ENCODE peak calls at places on chromosomes 5 and 9, in five cellular contexts. K, R, B, L and H are unnamed samples.
A peak's percentile ranks its signal among the peaks of the same experiment; 100 is the strongest.

GRCh38 chr9:38006163-38006562 is 62.9 kb downstream of the SHB start:
- DNase-seq in B (no peak), R (no peak), K (no peak), L (no peak), H (no peak)

GRCh38 chr5:34970552-34970951 is 41.2 kb downstream of the DNAJC21 start:
- DNase-seq in R (no peak), L (no peak), B (no peak), K (no peak), H (no peak)

GRCh38 chr5:74342948-74343682 is 297.4 kb downstream of the ENC1 start:
- DNase-seq in R (no peak), L (no peak), K (no peak), B (no peak), H (no peak)

GRCh38 chr5:154899107-154899816 is 38.7 kb downstream of the GEMIN5 start:
- DNase-seq in K (no peak), R (no peak), B (no peak), L (no peak), H (no peak)

GRCh38 chr5:154923441-154924430 is 14.3 kb downstream of the GEMIN5 start:
- DNase-seq in B (no peak), K (no peak), R (no peak), L (no peak), H (no peak)

GRCh38 chr5:54630738-54631369 is 113.3 kb downstream of the SNX18 start:
- DNase-seq in L (no peak), K (no peak), B (no peak), R (no peak), H (no peak)

GRCh38 chr9:7454490-7455110 is 345.0 kb downstream of the DMAC1 start:
- DNase-seq in R (no peak), K (no peak), B (no peak), L (no peak), H (no peak)

GRCh38 chr5:142280066-142281011 is 44.5 kb downstream of the SPRY4 start:
- DNase-seq in R (no peak), B (no peak), L (peak; percentile 84), K (no peak), H (peak; percentile 77)

GRCh38 chr5:22649076-22649475 is 204.1 kb downstream of the CDH12 start:
- DNase-seq in R (peak; percentile 25), B (no peak), L (no peak), K (no peak), H (no peak)

GRCh38 chr9:110008663-110009062 is 199.3 kb downstream of the C9orf152 start:
- DNase-seq in B (no peak), L (no peak), K (no peak), R (no peak), H (no peak)

GRCh38 chr9:93321220-93321610 is 130.3 kb upstream of the FAM120A start:
- DNase-seq in R (no peak), B (no peak), L (no peak), K (no peak), H (no peak)

GRCh38 chr5:100841358-100842076 is 61.6 kb downstream of the ST8SIA4 start:
- DNase-seq in B (no peak), L (no peak), K (no peak), R (no peak), H (no peak)

GRCh38 chr5:101260857-101261256 is 357.8 kb upstream of the ST8SIA4 start:
- DNase-seq in K (no peak), L (no peak), B (no peak), R (no peak), H (no peak)

GRCh38 chr9:137531099-137531765 is 19.0 kb downstream of the PNPLA7 start:
- DNase-seq in R (no peak), B (no peak), K (no peak), L (no peak), H (no peak)

GRCh38 chr5:178357127-178357526 is 124.5 kb upstream of the PHYKPL start:
- DNase-seq in L (no peak), K (no peak), B (no peak), R (no peak), H (no peak)

GRCh38 chr9:131755541-131756198 is 15.8 kb upstream of the RAPGEF1 start:
- DNase-seq in K (no peak), B (peak; percentile 85), L (peak; percentile 76), R (peak; percentile 89), H (peak; percentile 87)

GRCh38 chr9:94128580-94128979 is 44.3 kb downstream of the PTPDC1 start:
- DNase-seq in K (no peak), R (no peak), B (no peak), L (no peak), H (no peak)

GRCh38 chr5:74963407-74963806 is 89.0 kb downstream of the GCNT4 start:
- DNase-seq in R (no peak), L (no peak), B (no peak), K (no peak), H (no peak)

GRCh38 chr9:15416880-15417279 is 5.8 kb upstream of the SNAPC3 start:
- DNase-seq in R (peak; percentile 66), B (peak; percentile 29), L (no peak), K (peak; percentile 24), H (no peak)

GRCh38 chr9:136297766-136298735 is 5.8 kb downstream of the CCDC187 start:
- DNase-seq in R (no peak), K (no peak), L (no peak), B (no peak), H (no peak)

GRCh38 chr5:170363671-170364070 is 25.5 kb downstream of the KCNMB1 start:
- DNase-seq in B (no peak), K (no peak), L (no peak), R (no peak), H (no peak)

GRCh38 chr9:91047993-91048607 is 246.5 kb downstream of the SYK start:
- DNase-seq in B (no peak), L (peak; percentile 23), R (no peak), K (no peak), H (peak; percentile 13)

GRCh38 chr5:59637878-59638580 is 255.5 kb downstream of the PDE4D start:
- DNase-seq in K (no peak), R (no peak), L (no peak), B (no peak), H (no peak)

GRCh38 chr9:125843646-125844045 is 96.5 kb downstream of the PBX3 start:
- DNase-seq in R (no peak), K (no peak), B (no peak), L (no peak), H (no peak)

GRCh38 chr9:93466416-93467061 is 13.2 kb upstream of the FAM120AOS start:
- DNase-seq in L (no peak), B (no peak), K (no peak), R (no peak), H (no peak)

GRCh38 chr9:31799953-31800609 is 584.4 kb upstream of the ACO1 start:
- DNase-seq in R (no peak), K (no peak), B (no peak), L (no peak), H (no peak)

GRCh38 chr5:160262151-160262550 is 32.8 kb downstream of the FABP6 start:
- DNase-seq in L (no peak), B (no peak), K (no peak), R (no peak), H (no peak)

GRCh38 chr9:84271004-84271886 is 69.3 kb downstream of the SLC28A3 start:
- DNase-seq in K (no peak), R (peak; percentile 30), B (no peak), L (peak; percentile 71), H (no peak)

GRCh38 chr5:112084149-112084548 is 327.2 kb upstream of the NREP start:
- DNase-seq in K (no peak), B (no peak), L (no peak), R (no peak), H (no peak)

GRCh38 chr9:115640887-115641286 is 512.7 kb upstream of the PAPPA start:
- DNase-seq in B (no peak), L (no peak), R (no peak), K (no peak), H (no peak)

GRCh38 chr9:38108326-38108725 is 39.3 kb upstream of the SHB start:
- DNase-seq in K (no peak), R (no peak), L (peak; percentile 47), B (no peak), H (peak; percentile 27)

GRCh38 chr5:87164409-87164808 is 103.3 kb upstream of the RASA1 start:
- DNase-seq in B (no peak), R (no peak), K (no peak), L (no peak), H (no peak)

GRCh38 chr5:55037046-55037771 is 13.2 kb downstream of the GZMK start:
- DNase-seq in R (no peak), B (no peak), L (no peak), K (no peak), H (no peak)

GRCh38 chr5:69007726-69008368 is 86.0 kb upstream of the SLC30A5 start:
- DNase-seq in K (peak; percentile 39), B (peak; percentile 63), R (peak; percentile 57), L (peak; percentile 60), H (peak; percentile 76)

GRCh38 chr5:135236187-135236835 is 162.7 kb downstream of the MACROH2A1 start:
- DNase-seq in K (no peak), B (no peak), L (peak; percentile 38), R (peak; percentile 1), H (peak; percentile 47)

GRCh38 chr9:133536536-133536935 is 2.0 kb downstream of the ADAMTSL2 start:
- DNase-seq in R (no peak), L (no peak), K (no peak), B (no peak), H (no peak)

GRCh38 chr9:36759141-36759540 is 186.4 kb downstream of the MELK start:
- DNase-seq in L (no peak), B (no peak), K (no peak), R (no peak), H (no peak)